ENCODE peak calls at places on chromosomes 4 and X, in eight cellular contexts. G is neural progenitor cell, J is mesendoderm, E is fibroblast of lung, F is ovary, C is adipocyte, I is Caco-2, B is uterus. P is an unnamed sample.
A peak's percentile ranks its signal among the peaks of the same experiment; 100 is the strongest.

GRCh38 chrX:104486691-104487090 is 79.3 kb upstream of the IL1RAPL2 start:
- DNase-seq in G (no peak), J (no peak), E (no peak), F (no peak), C (no peak), I (no peak), B (no peak), P (no peak)

GRCh38 chr4:131370846-131371245 is 1778.2 kb upstream of the PCDH10 start:
- DNase-seq in G (no peak), J (no peak), E (no peak), F (no peak), C (no peak), I (no peak), B (no peak), P (no peak)

GRCh38 chrX:48996969-48997368 is 5.1 kb downstream of the GRIPAP1 start:
- DNase-seq in G (peak; percentile 51), J (peak; percentile 23), E (no peak), F (no peak), C (no peak), I (peak; percentile 20), B (no peak), P (no peak)

GRCh38 chr4:122131562-122132157 is 20.5 kb upstream of the BLTP1 start:
- DNase-seq in G (no peak), J (no peak), E (no peak), F (no peak), C (no peak), I (no peak), B (no peak), P (no peak)

GRCh38 chrX:10726647-10727046 is 106.3 kb upstream of the MID1 start:
- DNase-seq in G (no peak), J (no peak), E (peak; percentile 70), F (no peak), C (peak; percentile 60), I (no peak), B (no peak), P (no peak)

GRCh38 chr4:40681600-40682297 is 52.1 kb upstream of the RBM47 start:
- DNase-seq in G (peak; percentile 50), J (peak; percentile 84), E (no peak), F (no peak), C (no peak), I (no peak), B (no peak), P (no peak)

GRCh38 chr4:170522427-170522970 is 432.7 kb upstream of the AADAT start:
- DNase-seq in G (no peak), J (no peak), E (no peak), F (no peak), C (no peak), I (no peak), B (no peak), P (no peak)

GRCh38 chrX:645024-645376 is 14.4 kb downstream of the SHOX start:
- DNase-seq in G (peak; percentile 53), J (peak; percentile 37), E (no peak), F (no peak), C (no peak), I (no peak), B (no peak), P (no peak)

GRCh38 chr4:153246446-153247115 is 42.3 kb downstream of the TRIM2 start:
- DNase-seq in G (no peak), J (no peak), E (no peak), F (no peak), C (no peak), I (no peak), B (no peak), P (no peak)

GRCh38 chrX:115966920-115967319 is 203.6 kb upstream of the AGTR2 start:
- DNase-seq in G (peak; percentile 22), J (no peak), E (no peak), F (no peak), C (no peak), I (no peak), B (no peak), P (no peak)

GRCh38 chr4:37304612-37305011 is 60.1 kb downstream of the NWD2 start:
- DNase-seq in G (no peak), J (no peak), E (no peak), F (no peak), C (no peak), I (no peak), B (no peak), P (no peak)

GRCh38 chrX:46611658-46612362 is 38.2 kb downstream of the CHST7 start:
- DNase-seq in G (no peak), J (no peak), E (no peak), F (no peak), C (no peak), I (no peak), B (no peak), P (no peak)

GRCh38 chr4:113248320-113248719 is 198.9 kb downstream of the ANK2 start:
- DNase-seq in G (peak; percentile 48), J (peak; percentile 84), E (no peak), F (no peak), C (no peak), I (peak; percentile 43), B (no peak), P (no peak)

GRCh38 chr4:123127218-123127617 is 204.8 kb upstream of the NUDT6 start:
- DNase-seq in G (no peak), J (no peak), E (peak; percentile 60), F (no peak), C (peak; percentile 80), I (no peak), B (no peak), P (no peak)

GRCh38 chrX:123399709-123400108 is 215.6 kb downstream of the GRIA3 start:
- DNase-seq in G (no peak), J (no peak), E (no peak), F (no peak), C (no peak), I (no peak), B (no peak), P (no peak)

GRCh38 chrX:101362757-101363156 is 14.2 kb upstream of the TIMM8A start:
- DNase-seq in G (no peak), J (peak; percentile 66), E (no peak), F (no peak), C (no peak), I (no peak), B (no peak), P (no peak)

GRCh38 chr4:140238353-140239041 is 84.5 kb upstream of the MAML3 start:
- DNase-seq in G (peak; percentile 69), J (peak; percentile 37), E (peak; percentile 97), F (peak; percentile 95), C (peak; percentile 89), I (no peak), B (peak; percentile 93), P (peak; percentile 87)

GRCh38 chr4:140240237-140240636 is 86.3 kb upstream of the MAML3 start:
- DNase-seq in G (no peak), J (no peak), E (no peak), F (no peak), C (no peak), I (no peak), B (no peak), P (no peak)

GRCh38 chr4:140239311-140239710 is 85.3 kb upstream of the MAML3 start:
- DNase-seq in G (no peak), J (no peak), E (no peak), F (no peak), C (no peak), I (no peak), B (no peak), P (no peak)

GRCh38 chr4:140236649-140237160 is 82.7 kb upstream of the MAML3 start:
- DNase-seq in G (no peak), J (no peak), E (no peak), F (no peak), C (no peak), I (no peak), B (no peak), P (no peak)

GRCh38 chr4:140237616-140238352 is 83.8 kb upstream of the MAML3 start:
- DNase-seq in G (peak; percentile 93), J (peak; percentile 94), E (peak; percentile 97), F (peak; percentile 76), C (peak; percentile 96), I (no peak), B (peak; percentile 86), P (peak; percentile 72)
- H3K4me1 ChIP-seq in G (peaks cover 47% of the 10 kb centered on the region), J (peaks cover 12% of the 10 kb centered on the region), E (peaks cover 32% of the 10 kb centered on the region), F (peaks cover 7% of the 10 kb centered on the region), C (peaks cover 27% of the 10 kb centered on the region), I (peaks cover 7% of the 10 kb centered on the region), B (peaks cover 13% of the 10 kb centered on the region), P (peaks cover 21% of the 10 kb centered on the region)

DNA sequence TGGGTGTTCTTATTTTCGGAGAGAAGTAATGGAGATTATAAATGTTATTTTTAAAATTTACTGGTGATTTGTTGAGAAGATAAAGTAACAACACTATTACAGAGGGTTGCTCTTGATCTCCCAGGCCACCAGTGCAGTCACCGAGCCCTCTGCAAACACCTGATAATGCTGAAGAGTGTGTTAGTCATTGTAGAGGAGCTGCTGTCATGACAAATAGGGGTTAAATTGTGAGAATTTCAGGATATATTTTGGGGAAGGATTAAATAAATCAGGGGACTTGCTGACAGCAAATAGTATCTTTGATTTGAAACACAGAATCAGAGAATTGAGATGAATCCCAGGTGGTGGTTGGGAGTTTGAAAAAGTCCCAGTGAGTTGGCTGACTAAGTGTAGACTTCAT is 16.7 kb upstream of the HAND2 start:
- DNase-seq in G (no peak), J (no peak), E (no peak), F (no peak), C (no peak), I (no peak), B (no peak), P (no peak)
- H3K4me1 ChIP-seq in G (no peaks in the 10 kb centered on the region), J (no peaks in the 10 kb centered on the region), E (no peaks in the 10 kb centered on the region), F (no peaks in the 10 kb centered on the region), C (no peaks in the 10 kb centered on the region), I (no peaks in the 10 kb centered on the region), B (no peaks in the 10 kb centered on the region), P (no peaks in the 10 kb centered on the region)

GRCh38 chr4:55170462-55170861 is 45.1 kb upstream of the KDR start:
- DNase-seq in G (no peak), J (no peak), E (no peak), F (no peak), C (no peak), I (no peak), B (no peak), P (no peak)
- H3K4me1 ChIP-seq in G (no peaks in the 10 kb centered on the region), J (peaks cover 2% of the 10 kb centered on the region), E (peaks cover 8% of the 10 kb centered on the region), F (no peaks in the 10 kb centered on the region), C (peaks cover 14% of the 10 kb centered on the region), I (peaks cover under 1% of the 10 kb centered on the region), B (no peaks in the 10 kb centered on the region), P (peaks cover 5% of the 10 kb centered on the region)

DNA sequence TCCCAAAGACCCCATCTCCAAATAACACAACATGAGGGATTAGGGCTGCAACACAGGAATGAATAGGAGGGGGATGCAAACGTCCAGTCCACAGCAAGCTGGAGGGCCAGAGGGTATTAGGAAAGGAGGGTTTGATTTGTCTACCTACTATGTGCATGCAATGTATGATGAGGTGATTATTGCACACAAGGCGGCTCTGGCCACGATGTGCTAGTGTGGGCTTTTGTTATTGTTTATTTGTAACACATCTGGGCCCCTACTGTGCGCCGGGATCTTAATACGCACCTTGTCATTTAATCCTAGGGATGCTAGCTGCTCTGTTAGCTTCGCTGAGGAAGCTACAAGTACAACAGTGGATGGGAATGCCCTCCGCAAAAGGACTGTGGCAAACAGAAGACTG is 19.5 kb downstream of the SH3KBP1 start:
- DNase-seq in G (no peak), J (no peak), E (no peak), F (no peak), C (no peak), I (no peak), B (no peak), P (no peak)
- H3K4me1 ChIP-seq in G (no peaks in the 10 kb centered on the region), J (no peaks in the 10 kb centered on the region), E (peaks cover 2% of the 10 kb centered on the region), F (no peaks in the 10 kb centered on the region), C (peaks cover 15% of the 10 kb centered on the region), I (no peaks in the 10 kb centered on the region), B (no peaks in the 10 kb centered on the region), P (peaks cover 81% of the 10 kb centered on the region)